ENCODE peak calls at places on chromosomes 13 and 19, in seven cellular contexts. One of them, this sample, is unnamed. For H3K9me3, the result is how much of the 10 kb centered on the place peaks cover.

GRCh38 chr19:40524133-40524549 is 52.5 kb upstream of the SHKBP1 start:
- DNase-seq in neural progenitor cell: no peak
- DNase-seq in cardiac muscle cell: no peak
- DNase-seq in CD8-positive, alpha-beta T cell: no peak
- DNase-seq in upper lobe of left lung: no peak
- DNase-seq in fibroblast of lung: no peak
- DNase-seq in IMR-90: no peak
- DNase-seq in this sample: no peak

GRCh38 chr19:13428352-13428751 is 77.9 kb downstream of the CACNA1A start:
- DNase-seq in neural progenitor cell: no peak
- DNase-seq in cardiac muscle cell: peak
- DNase-seq in CD8-positive, alpha-beta T cell: no peak
- DNase-seq in upper lobe of left lung: no peak
- DNase-seq in fibroblast of lung: peak
- DNase-seq in IMR-90: peak
- DNase-seq in this sample: peak

GRCh38 chr13:31166591-31166990 is 4.9 kb upstream of the HSPH1 start:
- DNase-seq in cardiac muscle cell: no peak
- DNase-seq in fibroblast of lung: peak
- DNase-seq in neural progenitor cell: no peak
- DNase-seq in IMR-90: peak
- DNase-seq in CD8-positive, alpha-beta T cell: no peak
- DNase-seq in upper lobe of left lung: no peak
- DNase-seq in this sample: no peak

GRCh38 chr19:13353625-13354024 is 152.7 kb downstream of the CACNA1A start:
- DNase-seq in cardiac muscle cell: no peak
- DNase-seq in fibroblast of lung: no peak
- DNase-seq in upper lobe of left lung: no peak
- DNase-seq in neural progenitor cell: no peak
- DNase-seq in IMR-90: no peak
- DNase-seq in CD8-positive, alpha-beta T cell: no peak
- DNase-seq in this sample: no peak

GRCh38 chr19:41706741-41707501 is 1.5 kb upstream of the CEACAM5 start:
- DNase-seq in upper lobe of left lung: peak
- DNase-seq in fibroblast of lung: no peak
- DNase-seq in neural progenitor cell: peak
- DNase-seq in IMR-90: no peak
- DNase-seq in CD8-positive, alpha-beta T cell: peak
- DNase-seq in cardiac muscle cell: peak
- DNase-seq in this sample: peak

GRCh38 chr13:93304868-93305613 is 78.4 kb downstream of the GPC6 start:
- DNase-seq in neural progenitor cell: no peak
- DNase-seq in upper lobe of left lung: no peak
- DNase-seq in cardiac muscle cell: no peak
- DNase-seq in IMR-90: no peak
- DNase-seq in fibroblast of lung: no peak
- DNase-seq in CD8-positive, alpha-beta T cell: no peak
- DNase-seq in this sample: no peak

GRCh38 chr19:7421941-7422744 is 66.7 kb downstream of the PEX11G start:
- DNase-seq in neural progenitor cell: no peak
- DNase-seq in fibroblast of lung: no peak
- DNase-seq in IMR-90: no peak
- DNase-seq in CD8-positive, alpha-beta T cell: no peak
- DNase-seq in upper lobe of left lung: no peak
- DNase-seq in cardiac muscle cell: no peak
- DNase-seq in this sample: no peak

GRCh38 chr13:32902898-32903297 is 113.3 kb upstream of the KL start:
- DNase-seq in IMR-90: peak
- DNase-seq in neural progenitor cell: peak
- DNase-seq in CD8-positive, alpha-beta T cell: no peak
- DNase-seq in fibroblast of lung: peak
- DNase-seq in upper lobe of left lung: no peak
- DNase-seq in cardiac muscle cell: peak
- DNase-seq in this sample: peak

GRCh38 chr19:13060964-13061927 is 41.4 kb downstream of the LYL1 start:
- DNase-seq in fibroblast of lung: peak
- DNase-seq in neural progenitor cell: peak
- DNase-seq in CD8-positive, alpha-beta T cell: peak
- DNase-seq in cardiac muscle cell: peak
- DNase-seq in upper lobe of left lung: peak
- DNase-seq in IMR-90: peak
- DNase-seq in this sample: peak

GRCh38 chr19:37997911-37998344 is 90.9 kb downstream of the SIPA1L3 start:
- DNase-seq in cardiac muscle cell: peak
- DNase-seq in fibroblast of lung: peak
- DNase-seq in IMR-90: peak
- DNase-seq in neural progenitor cell: no peak
- DNase-seq in CD8-positive, alpha-beta T cell: no peak
- DNase-seq in upper lobe of left lung: no peak
- DNase-seq in this sample: no peak

GRCh38 chr19:49588370-49589122 is 2.4 kb upstream of the PRR12 start:
- DNase-seq in CD8-positive, alpha-beta T cell: peak
- DNase-seq in fibroblast of lung: no peak
- DNase-seq in upper lobe of left lung: no peak
- DNase-seq in cardiac muscle cell: no peak
- DNase-seq in IMR-90: no peak
- DNase-seq in neural progenitor cell: no peak
- DNase-seq in this sample: no peak

GRCh38 chr13:111908391-111908790 is 158.6 kb upstream of the SOX1 start:
- DNase-seq in upper lobe of left lung: no peak
- DNase-seq in IMR-90: no peak
- DNase-seq in fibroblast of lung: no peak
- DNase-seq in cardiac muscle cell: no peak
- DNase-seq in neural progenitor cell: no peak
- DNase-seq in CD8-positive, alpha-beta T cell: no peak
- DNase-seq in this sample: no peak

GRCh38 chr13:48194392-48194754 is 38.6 kb upstream of the ITM2B start:
- DNase-seq in cardiac muscle cell: peak
- DNase-seq in IMR-90: no peak
- DNase-seq in fibroblast of lung: peak
- DNase-seq in CD8-positive, alpha-beta T cell: no peak
- DNase-seq in neural progenitor cell: no peak
- DNase-seq in upper lobe of left lung: no peak
- DNase-seq in this sample: no peak

GRCh38 chr19:50794778-50795664 is 4.8 kb downstream of the ACP4 start:
- DNase-seq in neural progenitor cell: no peak
- DNase-seq in CD8-positive, alpha-beta T cell: no peak
- DNase-seq in fibroblast of lung: no peak
- DNase-seq in cardiac muscle cell: no peak
- DNase-seq in upper lobe of left lung: no peak
- DNase-seq in IMR-90: no peak
- DNase-seq in this sample: peak

GRCh38 chr19:43658001-43658400 is 12.0 kb downstream of the PLAUR start:
- DNase-seq in neural progenitor cell: no peak
- DNase-seq in CD8-positive, alpha-beta T cell: no peak
- DNase-seq in fibroblast of lung: no peak
- DNase-seq in IMR-90: no peak
- DNase-seq in cardiac muscle cell: no peak
- DNase-seq in upper lobe of left lung: no peak
- DNase-seq in this sample: no peak

GRCh38 chr13:24692541-24692940 is 12.3 kb downstream of the ATP12A start:
- DNase-seq in fibroblast of lung: peak
- DNase-seq in neural progenitor cell: no peak
- DNase-seq in CD8-positive, alpha-beta T cell: no peak
- DNase-seq in cardiac muscle cell: peak
- DNase-seq in IMR-90: peak
- DNase-seq in upper lobe of left lung: no peak
- DNase-seq in this sample: no peak

GRCh38 chr19:46067691-46068090 is 26.9 kb upstream of the IGFL4 start:
- DNase-seq in cardiac muscle cell: no peak
- DNase-seq in IMR-90: no peak
- DNase-seq in upper lobe of left lung: no peak
- DNase-seq in fibroblast of lung: no peak
- DNase-seq in neural progenitor cell: no peak
- DNase-seq in CD8-positive, alpha-beta T cell: no peak
- DNase-seq in this sample: no peak

DNA sequence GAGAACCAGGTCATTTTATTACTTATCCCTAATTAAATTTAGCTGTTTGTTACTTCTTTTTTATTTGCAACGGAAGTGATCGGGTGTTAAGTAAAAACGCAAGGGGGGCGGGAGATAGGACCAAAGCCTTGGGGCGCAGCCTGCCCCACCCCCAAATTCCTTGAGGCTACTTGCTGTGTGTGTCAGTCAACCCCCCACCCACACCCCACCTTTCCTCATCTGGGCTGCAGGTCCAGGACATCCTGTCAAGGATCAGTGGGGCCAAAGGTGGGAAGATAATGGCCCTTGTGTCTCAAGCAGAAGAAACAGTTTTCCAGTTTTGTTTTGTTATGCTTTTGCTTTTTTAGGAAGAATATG is 1.2 kb upstream of the FOXO1 start:
- DNase-seq in CD8-positive, alpha-beta T cell: peak
- DNase-seq in fibroblast of lung: no peak
- DNase-seq in cardiac muscle cell: no peak
- DNase-seq in upper lobe of left lung: no peak
- DNase-seq in IMR-90: no peak
- DNase-seq in neural progenitor cell: peak
- DNase-seq in this sample: no peak
- H3K4me3 ChIP-seq in CD8-positive, alpha-beta T cell: peak
- H3K4me3 ChIP-seq in fibroblast of lung: no peak
- H3K4me3 ChIP-seq in cardiac muscle cell: peak
- H3K4me3 ChIP-seq in upper lobe of left lung: peak
- H3K4me3 ChIP-seq in IMR-90: peak
- H3K4me3 ChIP-seq in neural progenitor cell: peak
- H3K4me3 ChIP-seq in this sample: peak

DNA sequence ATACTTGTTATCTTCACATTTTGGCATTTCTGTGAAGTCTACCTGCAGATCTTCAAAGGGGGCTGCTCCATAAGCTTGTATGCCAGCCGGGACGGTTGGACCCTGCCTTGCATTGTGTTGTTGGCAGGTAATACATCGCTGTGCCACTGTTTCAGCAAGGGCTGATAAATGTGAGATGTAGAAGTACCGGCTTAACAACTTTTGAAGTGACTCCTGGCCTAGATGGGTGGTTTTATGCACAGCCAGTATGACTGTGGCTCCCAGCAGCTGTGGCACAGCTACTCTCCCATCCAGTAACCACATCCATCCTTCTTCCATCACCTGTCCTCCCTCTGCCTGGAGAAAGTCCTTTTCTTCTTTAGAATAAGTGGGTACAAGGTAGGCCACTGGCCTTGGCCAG is 19.7 kb downstream of the ZNF700 start:
- DNase-seq in cardiac muscle cell: no peak
- DNase-seq in upper lobe of left lung: no peak
- DNase-seq in fibroblast of lung: no peak
- DNase-seq in CD8-positive, alpha-beta T cell: no peak
- DNase-seq in neural progenitor cell: no peak
- DNase-seq in IMR-90: no peak
- DNase-seq in this sample: no peak
- H3K9me3 ChIP-seq in cardiac muscle cell: under half
- H3K9me3 ChIP-seq in upper lobe of left lung: half or more
- H3K9me3 ChIP-seq in fibroblast of lung: under half
- H3K9me3 ChIP-seq in CD8-positive, alpha-beta T cell: half or more
- H3K9me3 ChIP-seq in neural progenitor cell: half or more
- H3K9me3 ChIP-seq in IMR-90: half or more
- H3K9me3 ChIP-seq in this sample: under half

DNA sequence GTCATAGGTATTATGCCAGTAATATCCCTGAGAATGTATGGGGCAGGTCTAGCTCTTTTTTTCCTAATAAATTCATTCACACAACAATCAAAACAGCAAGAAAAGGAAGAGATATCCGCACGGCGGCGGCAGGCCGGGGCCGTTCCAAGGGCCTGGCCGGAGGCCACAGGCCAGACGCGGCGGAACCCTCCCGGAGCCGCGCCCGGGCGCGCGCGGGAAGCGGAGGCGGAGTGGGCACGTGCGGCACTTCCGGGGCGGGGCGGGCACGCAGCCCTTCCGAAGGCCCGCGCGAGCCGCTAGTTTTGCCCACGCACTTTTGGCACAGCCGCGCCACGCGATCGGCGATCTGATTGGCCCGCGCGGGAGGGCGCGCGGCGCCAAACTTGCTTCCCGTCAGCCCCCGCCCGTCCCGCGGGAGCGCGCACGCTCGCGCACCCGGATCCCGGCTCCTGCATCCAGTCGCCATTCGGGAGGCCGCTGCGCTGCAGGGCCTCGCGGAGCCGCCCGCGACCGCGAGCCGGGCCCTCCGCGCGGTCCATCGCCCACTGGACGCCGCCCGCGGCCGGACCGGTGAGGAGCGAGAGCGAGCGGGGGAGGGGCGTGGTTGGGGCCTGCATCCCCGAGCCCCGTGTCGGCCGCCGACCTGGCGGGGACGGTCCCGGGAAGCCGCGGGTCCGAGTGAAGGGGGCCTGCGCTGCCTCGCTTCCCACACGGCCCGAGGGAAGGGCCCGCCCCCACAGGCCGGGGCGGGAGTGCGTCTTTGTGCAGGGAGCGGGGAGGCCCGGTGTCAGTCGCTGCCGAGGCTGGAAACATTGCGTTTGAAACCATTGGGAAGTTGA is at the start of gene CHAMP1:
- DNase-seq in upper lobe of left lung: peak
- DNase-seq in fibroblast of lung: peak
- DNase-seq in cardiac muscle cell: peak
- DNase-seq in IMR-90: peak
- DNase-seq in neural progenitor cell: peak
- DNase-seq in CD8-positive, alpha-beta T cell: peak
- DNase-seq in this sample: peak
- TF ChIP-seq CTCF in upper lobe of left lung: peak
- TF ChIP-seq CTCF in fibroblast of lung: no peak
- TF ChIP-seq CTCF in cardiac muscle cell: no peak
- TF ChIP-seq CTCF in IMR-90: no peak
- TF ChIP-seq CTCF in neural progenitor cell: peak
- TF ChIP-seq CTCF in CD8-positive, alpha-beta T cell: no peak
- TF ChIP-seq CTCF in this sample: no peak

GRCh38 chr19:47240561-47240960 is 9.6 kb upstream of the BBC3 start:
- DNase-seq in upper lobe of left lung: no peak
- DNase-seq in fibroblast of lung: no peak
- DNase-seq in neural progenitor cell: no peak
- DNase-seq in cardiac muscle cell: no peak
- DNase-seq in CD8-positive, alpha-beta T cell: no peak
- DNase-seq in IMR-90: no peak
- DNase-seq in this sample: no peak
- H3K4me3 ChIP-seq in upper lobe of left lung: no peak
- H3K4me3 ChIP-seq in fibroblast of lung: no peak
- H3K4me3 ChIP-seq in neural progenitor cell: no peak
- H3K4me3 ChIP-seq in cardiac muscle cell: no peak
- H3K4me3 ChIP-seq in CD8-positive, alpha-beta T cell: no peak
- H3K4me3 ChIP-seq in IMR-90: no peak
- H3K4me3 ChIP-seq in this sample: no peak

GRCh38 chr19:14940266-14940665 is 1.0 kb upstream of the OR7C2 start:
- DNase-seq in fibroblast of lung: no peak
- DNase-seq in neural progenitor cell: no peak
- DNase-seq in upper lobe of left lung: no peak
- DNase-seq in CD8-positive, alpha-beta T cell: no peak
- DNase-seq in IMR-90: no peak
- DNase-seq in cardiac muscle cell: no peak
- DNase-seq in this sample: no peak
- H3K9me3 ChIP-seq in fibroblast of lung: under half
- H3K9me3 ChIP-seq in neural progenitor cell: under half
- H3K9me3 ChIP-seq in upper lobe of left lung: under half
- H3K9me3 ChIP-seq in CD8-positive, alpha-beta T cell: under half
- H3K9me3 ChIP-seq in IMR-90: under half
- H3K9me3 ChIP-seq in cardiac muscle cell: under half
- H3K9me3 ChIP-seq in this sample: under half

This sample was measured in BE2C.